ENCODE peak calls at places on chromosome 1, in nine cellular contexts. C is choroid plexus epithelial cell; G is GM23338; T is HEK293T; H is nephron progenitor cell; S is activated naive CD4-positive, alpha-beta T cell; O is left lung; A is cardiac septum; K is GM12891. Z is an unnamed sample.
A peak's percentile ranks its signal among the peaks of the same experiment; 100 is the strongest.

GRCh38 chr1:162661336-162661735 is 29.1 kb downstream of the DDR2 start:
- DNase-seq in C (no peak), G (no peak), T (no peak), H (no peak), S (no peak), O (no peak), A (no peak), K (no peak), Z (no peak)

GRCh38 chr1:79259390-79260336 is 253.1 kb upstream of the ADGRL4 start:
- DNase-seq in C (peak; percentile 72), G (peak; percentile 62), T (peak; percentile 37), H (no peak), S (no peak), O (no peak), A (no peak), K (no peak), Z (no peak)

GRCh38 chr1:77347646-77348045 is 65.8 kb downstream of the AK5 start:
- DNase-seq in C (peak; percentile 89), G (peak; percentile 21), T (no peak), H (no peak), S (no peak), O (no peak), A (no peak), K (no peak), Z (no peak)

GRCh38 chr1:216325336-216325735 is 97.9 kb downstream of the USH2A start:
- DNase-seq in C (no peak), G (no peak), T (no peak), H (no peak), S (no peak), O (no peak), A (no peak), K (no peak), Z (no peak)

GRCh38 chr1:34780528-34780927 is 486 bp upstream of the GJB3 start:
- DNase-seq in C (no peak), G (no peak), T (no peak), H (no peak), S (no peak), O (peak; percentile 65), A (peak; percentile 35), K (no peak), Z (no peak)

GRCh38 chr1:101738475-101738874 is 258.3 kb downstream of the OLFM3 start:
- DNase-seq in C (peak; percentile 77), G (no peak), T (no peak), H (no peak), S (no peak), O (no peak), A (no peak), K (no peak), Z (no peak)

GRCh38 chr1:29698033-29698432 is 461.7 kb downstream of the PTPRU start:
- DNase-seq in C (peak; percentile 67), G (peak; percentile 83), T (peak; percentile 87), H (peak; percentile 76), S (no peak), O (no peak), A (peak; percentile 66), K (no peak), Z (no peak)

GRCh38 chr1:59079434-59080135 is 217.3 kb upstream of the FGGY start:
- DNase-seq in C (peak; percentile 52), G (peak; percentile 34), T (no peak), H (no peak), S (no peak), O (no peak), A (no peak), K (no peak), Z (no peak)

GRCh38 chr1:197486948-197487347 is 218.9 kb downstream of the CRB1 start:
- DNase-seq in C (peak; percentile 39), G (no peak), T (no peak), H (no peak), S (no peak), O (no peak), A (no peak), K (no peak), Z (no peak)

GRCh38 chr1:191963286-191963685 is 195.0 kb upstream of the RGS18 start:
- DNase-seq in C (peak; percentile 53), G (no peak), T (no peak), H (no peak), S (no peak), O (no peak), A (no peak), K (no peak), Z (no peak)

GRCh38 chr1:204130989-204131892 is 20.6 kb downstream of the ETNK2 start:
- DNase-seq in C (peak; percentile 84), G (peak; percentile 24), T (no peak), H (no peak), S (no peak), O (no peak), A (no peak), K (no peak), Z (no peak)

GRCh38 chr1:55716610-55717009 is 501.4 kb upstream of the USP24 start:
- DNase-seq in C (peak; percentile 90), G (no peak), T (no peak), H (no peak), S (no peak), O (no peak), A (no peak), K (no peak), Z (no peak)

GRCh38 chr1:212124891-212125582 is 89.5 kb downstream of the DTL start:
- DNase-seq in C (peak; percentile 30), G (no peak), T (no peak), H (no peak), S (no peak), O (no peak), A (no peak), K (no peak), Z (no peak)

GRCh38 chr1:45359882-45360513 is 19.8 kb upstream of the MUTYH start:
- DNase-seq in C (peak; percentile 90), G (peak; percentile 77), T (peak; percentile 53), H (no peak), S (no peak), O (no peak), A (no peak), K (no peak), Z (no peak)

GRCh38 chr1:202029171-202029665 is 18.8 kb downstream of the ELF3 start:
- DNase-seq in C (peak; percentile 76), G (no peak), T (no peak), H (no peak), S (no peak), O (no peak), A (no peak), K (no peak), Z (no peak)

GRCh38 chr1:192978195-192978710 is 80.9 kb downstream of the UCHL5 start:
- DNase-seq in C (no peak), G (no peak), T (no peak), H (no peak), S (no peak), O (no peak), A (no peak), K (no peak), Z (no peak)

GRCh38 chr1:215824245-215824644 is 257.1 kb downstream of the KCTD3 start:
- DNase-seq in C (peak; percentile 28), G (peak; percentile 79), T (peak; percentile 25), H (no peak), S (no peak), O (no peak), A (no peak), K (no peak), Z (no peak)

GRCh38 chr1:145962157-145963102 is 1.9 kb downstream of the ANKRD34A start:
- DNase-seq in C (no peak), G (peak; percentile 55), T (no peak), H (peak; percentile 28), S (no peak), O (peak; percentile 84), A (no peak), K (no peak), Z (no peak)

GRCh38 chr1:117070124-117070523 is 10.0 kb downstream of the TTF2 start:
- DNase-seq in C (peak; percentile 51), G (no peak), T (no peak), H (no peak), S (no peak), O (no peak), A (no peak), K (no peak), Z (no peak)

GRCh38 chr1:246569248-246570238 is 3.3 kb downstream of the CNST start:
- DNase-seq in C (no peak), G (no peak), T (no peak), H (no peak), S (no peak), O (no peak), A (no peak), K (no peak), Z (peak; percentile 35)

GRCh38 chr1:244160455-244161020 is 109.5 kb downstream of the ZBTB18 start:
- DNase-seq in C (no peak), G (no peak), T (no peak), H (no peak), S (peak; percentile 11), O (no peak), A (no peak), K (no peak), Z (no peak)

GRCh38 chr1:156627313-156627880 is 8.2 kb downstream of the HAPLN2 start:
- DNase-seq in C (peak; percentile 70), G (peak; percentile 75), T (peak; percentile 56), H (peak; percentile 64), S (no peak), O (no peak), A (peak; percentile 65), K (no peak), Z (no peak)

GRCh38 chr1:182835811-182836210 is 3.3 kb upstream of the DHX9 start:
- DNase-seq in C (no peak), G (no peak), T (no peak), H (no peak), S (no peak), O (no peak), A (no peak), K (no peak), Z (no peak)

GRCh38 chr1:225888289-225888897 is 553 bp downstream of the LEFTY1 start:
- DNase-seq in C (no peak), G (no peak), T (no peak), H (peak; percentile 38), S (no peak), O (no peak), A (no peak), K (no peak), Z (no peak)

GRCh38 chr1:10601342-10602060 is 126.8 kb downstream of the PEX14 start:
- DNase-seq in C (no peak), G (no peak), T (no peak), H (no peak), S (no peak), O (no peak), A (no peak), K (no peak), Z (no peak)

GRCh38 chr1:31073044-31073443 is 7.5 kb upstream of the PUM1 start:
- DNase-seq in C (no peak), G (no peak), T (no peak), H (no peak), S (no peak), O (no peak), A (no peak), K (no peak), Z (no peak)